ENCODE peak calls at places on chromosome 12, in six cellular contexts. L is left lung, W is GM23338, S is H9, H is neural progenitor cell, N is AG04450. M is an unnamed sample.

GRCh38 chr12:106112094-106112822 is 26.5 kb downstream of the NUAK1 start:
- DNase-seq in L (no peak), W (no peak), S (peak), H (no peak), N (no peak), M (peak)

GRCh38 chr12:6563448-6564050 is 4.5 kb downstream of the NOP2 start:
- DNase-seq in L (no peak), W (peak), S (peak), H (peak), N (no peak), M (peak)

GRCh38 chr12:70598467-70599194 is 38.6 kb downstream of the PTPRB start:
- DNase-seq in L (no peak), W (no peak), S (no peak), H (peak), N (no peak), M (no peak)

GRCh38 chr12:50507930-50508329 is 3.1 kb downstream of the DIP2B start:
- DNase-seq in L (no peak), W (no peak), S (no peak), H (no peak), N (no peak), M (no peak)

GRCh38 chr12:123808167-123808566 is 46.1 kb downstream of the DNAH10 start:
- DNase-seq in L (no peak), W (peak), S (peak), H (peak), N (no peak), M (no peak)

GRCh38 chr12:6620137-6620884 is 13.1 kb upstream of the CHD4 start:
- DNase-seq in L (peak), W (peak), S (peak), H (peak), N (no peak), M (no peak)

GRCh38 chr12:19131020-19131431 is 1.5 kb downstream of the PLEKHA5 start:
- DNase-seq in L (no peak), W (peak), S (peak), H (peak), N (peak), M (no peak)

GRCh38 chr12:13362260-13362841 is 165.8 kb downstream of the EMP1 start:
- DNase-seq in L (no peak), W (peak), S (peak), H (peak), N (no peak), M (peak)

GRCh38 chr12:51183816-51184215 is 10.9 kb upstream of the TFCP2 start:
- DNase-seq in L (no peak), W (peak), S (no peak), H (no peak), N (no peak), M (no peak)

GRCh38 chr12:103877934-103878510 is 37.0 kb upstream of the NT5DC3 start:
- DNase-seq in L (no peak), W (peak), S (peak), H (peak), N (peak), M (peak)

GRCh38 chr12:117664169-117664568 is 302.7 kb upstream of the NOS1 start:
- DNase-seq in L (no peak), W (no peak), S (no peak), H (no peak), N (no peak), M (no peak)

GRCh38 chr12:63916561-63917476 is 72.3 kb downstream of the SRGAP1 start:
- DNase-seq in L (no peak), W (no peak), S (no peak), H (no peak), N (no peak), M (no peak)

GRCh38 chr12:119911147-119911546 is 34.0 kb upstream of the CIT start:
- DNase-seq in L (no peak), W (no peak), S (no peak), H (no peak), N (peak), M (no peak)

GRCh38 chr12:96274331-96274730 is 80.2 kb downstream of the ELK3 start:
- DNase-seq in L (no peak), W (no peak), S (no peak), H (no peak), N (no peak), M (no peak)
- H3K27ac ChIP-seq in L (no peak), W (no peak), S (no peak), H (no peak), N (no peak), M (no peak)

GRCh38 chr12:34142430-34142829 is 120.1 kb downstream of the ALG10 start:
- DNase-seq in L (peak), W (no peak), S (no peak), H (no peak), N (no peak), M (no peak)
- H3K27ac ChIP-seq in L (no peak), W (no peak), S (no peak), H (no peak), N (no peak), M (no peak)

GRCh38 chr12:93524386-93525133 is 47.9 kb upstream of the SOCS2 start:
- DNase-seq in L (no peak), W (no peak), S (no peak), H (no peak), N (no peak), M (no peak)

GRCh38 chr12:93521225-93521854 is 51.1 kb upstream of the SOCS2 start:
- DNase-seq in L (no peak), W (peak), S (peak), H (peak), N (no peak), M (no peak)

GRCh38 chr12:93530358-93530757 is 42.1 kb upstream of the SOCS2 start:
- DNase-seq in L (no peak), W (no peak), S (no peak), H (no peak), N (no peak), M (no peak)

GRCh38 chr12:93526786-93527428 is 45.6 kb upstream of the SOCS2 start:
- DNase-seq in L (no peak), W (no peak), S (no peak), H (peak), N (peak), M (peak)
- H3K27ac ChIP-seq in L (no peak), W (no peak), S (no peak), H (no peak), N (no peak), M (no peak)

DNA sequence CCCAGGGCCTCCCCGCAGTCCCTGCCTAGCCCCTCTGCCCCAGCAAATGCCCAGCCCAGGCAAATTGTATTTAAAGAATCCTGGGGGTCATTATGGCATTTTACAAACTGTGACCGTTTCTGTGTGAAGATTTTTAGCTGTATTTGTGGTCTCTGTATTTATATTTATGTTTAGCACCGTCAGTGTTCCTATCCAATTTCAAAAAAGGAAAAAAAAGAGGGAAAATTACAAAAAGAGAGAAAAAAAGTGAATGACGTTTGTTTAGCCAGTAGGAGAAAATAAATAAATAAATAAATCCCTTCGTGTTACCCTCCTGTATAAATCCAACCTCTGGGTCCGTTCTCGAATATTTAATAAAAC is 2.2 kb downstream of the HOXC6 start:
- DNase-seq in L (no peak), W (no peak), S (no peak), H (no peak), N (no peak), M (no peak)
- H3K27ac ChIP-seq in L (no peak), W (no peak), S (no peak), H (no peak), N (no peak), M (no peak)

DNA sequence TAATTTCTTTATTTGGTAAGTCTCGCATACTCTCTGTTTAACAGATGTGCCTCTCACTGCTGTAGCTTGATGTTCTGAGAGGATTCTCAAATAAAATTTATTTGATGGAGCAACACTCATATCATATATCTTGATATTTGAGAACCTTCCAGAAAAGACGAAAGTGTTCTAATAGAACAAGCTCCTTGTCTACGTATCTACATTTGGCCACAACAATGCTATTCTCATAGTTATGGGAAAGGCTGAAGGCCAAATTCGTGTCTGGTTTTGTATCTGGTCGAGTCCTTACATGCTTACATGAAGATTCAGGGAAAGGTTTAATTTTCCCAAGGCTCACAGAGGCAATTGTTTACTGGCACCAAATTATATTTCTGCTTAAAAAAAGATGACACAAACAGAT is 186.7 kb upstream of the SLC38A2 start:
- DNase-seq in L (no peak), W (no peak), S (no peak), H (no peak), N (no peak), M (no peak)
- H3K27ac ChIP-seq in L (no peak), W (no peak), S (no peak), H (no peak), N (no peak), M (no peak)